ENCODE peak calls at places on chromosome 10, in four cellular contexts. Z, R, L and H are unnamed samples.

GRCh38 chr10:88800152-88801125 is 2.1 kb upstream of the LIPM start:
- DNase-seq in Z (no peak), L (no peak), R (no peak), H (no peak)

GRCh38 chr10:46282460-46283216 is 4.2 kb upstream of the ANTXRL start:
- DNase-seq in Z (peak), R (peak), L (peak), H (peak)

GRCh38 chr10:131002031-131002861 is 309.3 kb downstream of the TCERG1L start:
- DNase-seq in L (no peak), Z (no peak), R (no peak), H (no peak)

GRCh38 chr10:102408728-102409603 is 9.6 kb downstream of the PSD start:
- DNase-seq in L (peak), R (no peak), Z (no peak), H (peak)

GRCh38 chr10:63798599-63799498 is 277.6 kb downstream of the REEP3 start:
- DNase-seq in L (no peak), R (no peak), Z (peak), H (no peak)

GRCh38 chr10:22010973-22011408 is 7.5 kb upstream of the DNAJC1 start:
- DNase-seq in R (no peak), L (no peak), Z (no peak), H (no peak)

GRCh38 chr10:117541405-117541908 is 1.1 kb upstream of the EMX2 start:
- DNase-seq in Z (peak), L (no peak), R (no peak), H (no peak)

GRCh38 chr10:98619446-98619845 is 172.7 kb upstream of the HPS1 start:
- DNase-seq in R (no peak), Z (no peak), L (no peak), H (peak)

GRCh38 chr10:35781643-35782035 is 139.5 kb upstream of the FZD8 start:
- DNase-seq in Z (peak), L (peak), R (no peak), H (no peak)

DNA sequence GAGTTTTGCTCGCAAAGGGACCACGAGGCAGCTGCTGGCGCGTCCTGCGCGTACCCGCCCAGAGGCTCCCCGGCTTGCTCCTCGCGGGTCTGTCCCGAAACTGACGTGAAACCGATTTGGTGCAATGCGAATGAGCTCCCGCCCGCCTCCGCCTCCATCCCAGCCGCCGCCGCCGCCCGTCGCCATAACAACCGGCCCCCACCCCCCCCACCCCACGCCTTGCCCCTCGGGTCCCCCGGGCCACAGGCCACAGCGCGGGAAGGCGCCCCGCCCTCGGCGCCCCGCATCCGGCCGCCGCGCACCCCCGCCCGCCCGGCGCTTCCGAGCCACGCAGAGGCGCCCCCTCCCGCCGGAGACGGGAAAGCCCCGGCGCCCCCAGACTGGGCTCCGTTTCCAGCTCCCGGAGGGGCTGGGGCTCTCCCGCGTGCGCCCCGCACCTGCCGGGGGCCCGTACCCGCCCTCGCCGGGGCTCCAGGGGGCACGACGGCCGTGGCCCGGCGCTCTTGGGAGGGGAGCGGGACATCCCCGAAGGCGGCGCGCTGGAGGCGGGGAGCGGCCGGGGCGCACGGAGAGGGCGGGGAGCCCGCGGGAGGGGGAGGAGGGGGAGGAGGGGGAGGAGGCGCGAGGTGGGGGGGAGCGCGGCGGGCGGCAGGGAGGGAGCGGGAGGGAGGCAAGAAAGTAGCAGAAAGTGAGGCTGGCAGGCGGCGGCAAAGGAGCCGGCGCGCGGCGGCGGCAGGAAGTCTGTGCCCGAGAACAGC is at the start of gene CAMK1D:
- DNase-seq in Z (peak), L (peak), R (peak), H (peak)
- TF ChIP-seq CTCF in Z (no peak), L (peak), R (peak), H (peak)

GRCh38 chr10:13956826-13957225 is 370.1 kb downstream of the PRPF18 start:
- DNase-seq in Z (no peak), R (no peak), L (no peak), H (no peak)
- TF ChIP-seq CTCF in Z (no peak), R (no peak), L (no peak), H (no peak)

GRCh38 chr10:23158370-23158769 is 33.7 kb upstream of the PTF1A start:
- DNase-seq in Z (peak), R (peak), L (peak), H (peak)

GRCh38 chr10:23155166-23155565 is 36.9 kb upstream of the PTF1A start:
- DNase-seq in Z (no peak), R (no peak), L (no peak), H (no peak)

GRCh38 chr10:23157239-23157661 is 34.9 kb upstream of the PTF1A start:
- DNase-seq in L (no peak), Z (no peak), R (no peak), H (peak)

GRCh38 chr10:23156447-23157150 is 35.5 kb upstream of the PTF1A start:
- DNase-seq in R (no peak), L (no peak), Z (no peak), H (no peak)

GRCh38 chr10:23157691-23158369 is 34.3 kb upstream of the PTF1A start:
- DNase-seq in R (no peak), L (peak), Z (no peak), H (peak)
- TF ChIP-seq CTCF in R (no peak), L (no peak), Z (no peak), H (peak)

GRCh38 chr10:106189254-106189653 is 975.3 kb downstream of the SORCS1 start:
- DNase-seq in L (peak), R (peak), Z (peak), H (peak)
- TF ChIP-seq CTCF in L (peak), R (peak), Z (peak), H (peak)

GRCh38 chr10:58393317-58393716 is 8.1 kb downstream of the TFAM start:
- DNase-seq in Z (no peak), L (no peak), R (no peak), H (no peak)
- TF ChIP-seq CTCF in Z (no peak), L (no peak), R (no peak), H (no peak)

GRCh38 chr10:36790000-36790399 is 335.4 kb upstream of the ANKRD30A start:
- DNase-seq in L (no peak), Z (no peak), R (no peak), H (no peak)
- TF ChIP-seq CTCF in L (no peak), Z (no peak), R (no peak), H (no peak)